ENCODE peak calls at places on chromosome 6, in six cellular contexts. One of them, this sample, is unnamed.

GRCh38 chr6:129498950-129499870 is 210.8 kb downstream of the ARHGAP18 start:
- DNase-seq in T-helper 9 cell: no peak
- DNase-seq in BJ: no peak
- DNase-seq in GM13977: peak
- DNase-seq in COR-L47: peak
- DNase-seq in GM12865: peak
- DNase-seq in this sample: peak

GRCh38 chr6:120498711-120499110 is 835.6 kb downstream of the TBC1D32 start:
- DNase-seq in T-helper 9 cell: no peak
- DNase-seq in GM13977: no peak
- DNase-seq in BJ: no peak
- DNase-seq in GM12865: no peak
- DNase-seq in COR-L47: no peak
- DNase-seq in this sample: no peak

GRCh38 chr6:147023581-147023980 is 180.6 kb upstream of the STXBP5 start:
- DNase-seq in GM13977: no peak
- DNase-seq in T-helper 9 cell: no peak
- DNase-seq in GM12865: no peak
- DNase-seq in BJ: no peak
- DNase-seq in COR-L47: no peak
- DNase-seq in this sample: no peak

GRCh38 chr6:39952170-39952569 is 17.9 kb upstream of the MOCS1 start:
- DNase-seq in BJ: peak
- DNase-seq in T-helper 9 cell: no peak
- DNase-seq in GM12865: no peak
- DNase-seq in COR-L47: no peak
- DNase-seq in GM13977: no peak
- DNase-seq in this sample: no peak

GRCh38 chr6:103122766-103123601 is 1729.5 kb downstream of the GRIK2 start:
- DNase-seq in T-helper 9 cell: no peak
- DNase-seq in BJ: no peak
- DNase-seq in COR-L47: peak
- DNase-seq in GM12865: peak
- DNase-seq in GM13977: peak
- DNase-seq in this sample: no peak

GRCh38 chr6:126804255-126805064 is 314.0 kb upstream of the RSPO3 start:
- DNase-seq in T-helper 9 cell: no peak
- DNase-seq in BJ: no peak
- DNase-seq in GM13977: peak
- DNase-seq in GM12865: peak
- DNase-seq in COR-L47: no peak
- DNase-seq in this sample: peak

GRCh38 chr6:29907637-29908340 is 34.5 kb upstream of the HLA-A start:
- DNase-seq in GM13977: no peak
- DNase-seq in COR-L47: no peak
- DNase-seq in BJ: no peak
- DNase-seq in GM12865: no peak
- DNase-seq in T-helper 9 cell: no peak
- DNase-seq in this sample: no peak

GRCh38 chr6:43173496-43174262 is 2.6 kb downstream of the SRF start:
- DNase-seq in COR-L47: no peak
- DNase-seq in BJ: no peak
- DNase-seq in GM12865: peak
- DNase-seq in GM13977: no peak
- DNase-seq in T-helper 9 cell: no peak
- DNase-seq in this sample: no peak

GRCh38 chr6:42204768-42205282 is 10.1 kb upstream of the GUCA1B start:
- DNase-seq in GM13977: no peak
- DNase-seq in GM12865: no peak
- DNase-seq in BJ: no peak
- DNase-seq in T-helper 9 cell: no peak
- DNase-seq in COR-L47: no peak
- DNase-seq in this sample: no peak

GRCh38 chr6:26304213-26305096 is 60.5 kb upstream of the BTN3A2 start:
- DNase-seq in GM13977: no peak
- DNase-seq in BJ: no peak
- DNase-seq in COR-L47: no peak
- DNase-seq in GM12865: peak
- DNase-seq in T-helper 9 cell: no peak
- DNase-seq in this sample: peak

GRCh38 chr6:76612818-76613452 is 540.5 kb upstream of the IMPG1 start:
- DNase-seq in BJ: no peak
- DNase-seq in T-helper 9 cell: no peak
- DNase-seq in COR-L47: no peak
- DNase-seq in GM13977: no peak
- DNase-seq in GM12865: no peak
- DNase-seq in this sample: no peak

GRCh38 chr6:122265755-122266154 is 133.7 kb upstream of the HSF2 start:
- DNase-seq in T-helper 9 cell: no peak
- DNase-seq in COR-L47: no peak
- DNase-seq in BJ: no peak
- DNase-seq in GM12865: no peak
- DNase-seq in GM13977: no peak
- DNase-seq in this sample: no peak

GRCh38 chr6:84772428-84773132 is 8.2 kb upstream of the TBX18 start:
- DNase-seq in COR-L47: no peak
- DNase-seq in GM13977: no peak
- DNase-seq in T-helper 9 cell: no peak
- DNase-seq in BJ: no peak
- DNase-seq in GM12865: no peak
- DNase-seq in this sample: no peak

GRCh38 chr6:28490191-28490890 is 25.3 kb downstream of the GPX6 start:
- DNase-seq in GM12865: peak
- DNase-seq in COR-L47: no peak
- DNase-seq in BJ: no peak
- DNase-seq in GM13977: no peak
- DNase-seq in T-helper 9 cell: no peak
- DNase-seq in this sample: no peak

GRCh38 chr6:98039443-98039842 is 756.4 kb upstream of the MMS22L start:
- DNase-seq in BJ: no peak
- DNase-seq in GM13977: no peak
- DNase-seq in GM12865: no peak
- DNase-seq in COR-L47: no peak
- DNase-seq in T-helper 9 cell: no peak
- DNase-seq in this sample: no peak

GRCh38 chr6:84095156-84095555 is 61.6 kb downstream of the MRAP2 start:
- DNase-seq in COR-L47: no peak
- DNase-seq in GM12865: no peak
- DNase-seq in T-helper 9 cell: no peak
- DNase-seq in GM13977: no peak
- DNase-seq in BJ: no peak
- DNase-seq in this sample: no peak

GRCh38 chr6:26270903-26271639 is 93.9 kb upstream of the BTN3A2 start:
- DNase-seq in BJ: peak
- DNase-seq in COR-L47: peak
- DNase-seq in T-helper 9 cell: peak
- DNase-seq in GM12865: peak
- DNase-seq in GM13977: peak
- DNase-seq in this sample: peak

GRCh38 chr6:7424058-7424457 is 34.5 kb downstream of the RIOK1 start:
- DNase-seq in GM13977: no peak
- DNase-seq in BJ: no peak
- DNase-seq in COR-L47: no peak
- DNase-seq in GM12865: no peak
- DNase-seq in T-helper 9 cell: no peak
- DNase-seq in this sample: no peak

GRCh38 chr6:79861023-79861422 is 86.3 kb downstream of the ELOVL4 start:
- DNase-seq in BJ: no peak
- DNase-seq in COR-L47: no peak
- DNase-seq in GM13977: no peak
- DNase-seq in GM12865: no peak
- DNase-seq in T-helper 9 cell: no peak
- DNase-seq in this sample: no peak

GRCh38 chr6:1940381-1940780 is 305.0 kb downstream of the GMDS start:
- DNase-seq in BJ: no peak
- DNase-seq in T-helper 9 cell: no peak
- DNase-seq in GM13977: peak
- DNase-seq in COR-L47: no peak
- DNase-seq in GM12865: peak
- DNase-seq in this sample: peak

GRCh38 chr6:1001655-1002349 is 308.9 kb upstream of the EXOC2 start:
- DNase-seq in GM13977: peak
- DNase-seq in COR-L47: no peak
- DNase-seq in BJ: no peak
- DNase-seq in GM12865: peak
- DNase-seq in T-helper 9 cell: no peak
- DNase-seq in this sample: no peak

GRCh38 chr6:53591873-53592272 is 47.0 kb upstream of the GCLC start:
- DNase-seq in T-helper 9 cell: no peak
- DNase-seq in GM13977: no peak
- DNase-seq in COR-L47: no peak
- DNase-seq in GM12865: no peak
- DNase-seq in BJ: no peak
- DNase-seq in this sample: no peak

GRCh38 chr6:41460742-41461336 is 85.3 kb upstream of the FOXP4 start:
- DNase-seq in BJ: no peak
- DNase-seq in GM13977: no peak
- DNase-seq in T-helper 9 cell: no peak
- DNase-seq in COR-L47: no peak
- DNase-seq in GM12865: peak
- DNase-seq in this sample: no peak

GRCh38 chr6:1910621-1911407 is 301.1 kb downstream of the FOXC1 start:
- DNase-seq in BJ: no peak
- DNase-seq in GM13977: no peak
- DNase-seq in GM12865: no peak
- DNase-seq in COR-L47: no peak
- DNase-seq in T-helper 9 cell: no peak
- DNase-seq in this sample: no peak

GRCh38 chr6:11975353-11975977 is 36.6 kb upstream of the HIVEP1 start:
- DNase-seq in BJ: no peak
- DNase-seq in T-helper 9 cell: no peak
- DNase-seq in GM13977: peak
- DNase-seq in GM12865: peak
- DNase-seq in COR-L47: no peak
- DNase-seq in this sample: peak

GRCh38 chr6:111996159-111996558 is 57.7 kb upstream of the CCN6 start:
- DNase-seq in COR-L47: no peak
- DNase-seq in GM12865: no peak
- DNase-seq in T-helper 9 cell: no peak
- DNase-seq in GM13977: no peak
- DNase-seq in BJ: no peak
- DNase-seq in this sample: no peak

GRCh38 chr6:88477411-88477810 is 311.3 kb upstream of the CNR1 start:
- DNase-seq in T-helper 9 cell: no peak
- DNase-seq in COR-L47: no peak
- DNase-seq in BJ: no peak
- DNase-seq in GM13977: no peak
- DNase-seq in GM12865: no peak
- DNase-seq in this sample: no peak

GRCh38 chr6:109490708-109491107 is 7.7 kb upstream of the ZBTB24 start:
- DNase-seq in GM13977: no peak
- DNase-seq in T-helper 9 cell: no peak
- DNase-seq in BJ: no peak
- DNase-seq in GM12865: no peak
- DNase-seq in COR-L47: no peak
- DNase-seq in this sample: no peak